ENCODE peak calls at places on chromosome 20, in four cellular contexts. H, W, J and V are unnamed samples.

GRCh38 chr20:945841-946240 is 29.7 kb upstream of the ANGPT4 start:
- DNase-seq in H (no peak), W (no peak), J (no peak), V (no peak)

GRCh38 chr20:25341716-25342680 is 48.6 kb downstream of the ABHD12 start:
- DNase-seq in H (no peak), W (no peak), J (peak), V (no peak)

GRCh38 chr20:61845276-61845675 is 220.4 kb downstream of the TAF4 start:
- DNase-seq in H (no peak), W (no peak), J (no peak), V (no peak)

GRCh38 chr20:6956574-6956973 is 189.1 kb downstream of the BMP2 start:
- DNase-seq in H (no peak), W (no peak), J (no peak), V (no peak)

GRCh38 chr20:33407796-33408195 is 6.5 kb upstream of the CDK5RAP1 start:
- DNase-seq in H (no peak), W (no peak), J (no peak), V (no peak)

GRCh38 chr20:25739615-25740320 is 43.1 kb upstream of the ZNF337 start:
- DNase-seq in H (no peak), W (no peak), J (no peak), V (no peak)

GRCh38 chr20:64188071-64188470 is 23.8 kb downstream of the MYT1 start:
- DNase-seq in H (no peak), W (no peak), J (no peak), V (no peak)

GRCh38 chr20:32524871-32525501 is 60.1 kb downstream of the NOL4L start:
- DNase-seq in H (peak), W (no peak), J (no peak), V (no peak)

GRCh38 chr20:47352332-47353223 is 3.9 kb downstream of the ZMYND8 start:
- DNase-seq in H (no peak), W (no peak), J (peak), V (no peak)

GRCh38 chr20:46983466-46983865 is 88.8 kb downstream of the EYA2 start:
- DNase-seq in H (no peak), W (no peak), J (no peak), V (no peak)

GRCh38 chr20:14951707-14952106 is 614.3 kb upstream of the FLRT3 start:
- DNase-seq in H (no peak), W (peak), J (no peak), V (no peak)

GRCh38 chr20:2741881-2742280 is 49.3 kb downstream of the EBF4 start:
- DNase-seq in H (no peak), W (no peak), J (no peak), V (no peak)

GRCh38 chr20:1809121-1809520 is 86.1 kb upstream of the SIRPA start:
- DNase-seq in H (no peak), W (no peak), J (no peak), V (no peak)

GRCh38 chr20:11906626-11907480 is 10.8 kb upstream of the BTBD3 start:
- DNase-seq in H (no peak), W (no peak), J (no peak), V (no peak)

GRCh38 chr20:20299904-20300303 is 68.0 kb upstream of the INSM1 start:
- DNase-seq in H (no peak), W (no peak), J (no peak), V (no peak)

GRCh38 chr20:11229772-11230171 is 556.0 kb upstream of the JAG1 start:
- DNase-seq in H (no peak), W (peak), J (no peak), V (no peak)

GRCh38 chr20:3251806-3252205 is 12.8 kb upstream of the SLC4A11 start:
- DNase-seq in H (no peak), W (no peak), J (no peak), V (no peak)

GRCh38 chr20:63061051-63061531 is 54.3 kb upstream of the BHLHE23 start:
- DNase-seq in H (no peak), W (no peak), J (no peak), V (no peak)
- TF ChIP-seq CTCF in H (no peak), W (no peak), J (no peak), V (no peak)

DNA sequence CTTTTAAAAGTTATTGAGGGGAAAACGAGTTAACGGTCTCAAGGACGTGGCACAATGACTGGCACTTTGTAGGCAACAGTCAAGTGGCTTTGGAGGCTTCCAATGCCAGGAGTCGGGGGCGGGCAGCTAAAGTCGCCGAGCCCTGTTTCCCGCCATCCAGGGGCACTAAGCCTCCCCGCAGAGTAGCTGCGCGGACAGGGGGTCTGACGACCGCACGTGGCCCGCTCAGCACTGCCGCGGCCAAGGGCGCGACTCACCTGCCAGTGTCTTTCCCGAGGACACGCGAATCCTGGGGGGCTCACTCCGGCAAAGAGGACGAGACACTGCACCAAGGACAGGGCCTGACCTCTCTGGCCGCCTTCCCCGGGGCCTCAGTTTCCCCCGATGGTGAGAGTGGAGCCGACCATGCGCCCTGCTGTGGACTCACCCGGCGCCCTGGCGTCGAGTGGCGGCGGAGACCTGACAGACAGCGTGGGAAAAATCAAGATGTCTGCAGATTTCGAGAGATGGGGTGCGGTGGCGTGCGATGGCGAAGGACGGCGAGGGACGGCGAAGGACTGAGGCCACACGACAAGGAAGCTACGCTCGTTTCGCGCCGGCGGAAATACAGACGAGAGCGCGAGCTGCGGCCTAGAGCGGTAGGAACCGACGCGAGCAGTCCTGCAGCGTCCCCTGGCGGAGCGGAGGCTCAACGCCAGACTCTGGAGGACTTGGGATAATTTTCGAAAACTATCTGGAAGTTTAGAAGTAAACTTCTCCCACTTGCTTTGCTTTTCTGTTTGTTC is at the start of gene SNHG17:
- DNase-seq in H (peak), W (peak), J (peak), V (peak)
- TF ChIP-seq CTCF in H (peak), W (peak), J (peak), V (peak)

DNA sequence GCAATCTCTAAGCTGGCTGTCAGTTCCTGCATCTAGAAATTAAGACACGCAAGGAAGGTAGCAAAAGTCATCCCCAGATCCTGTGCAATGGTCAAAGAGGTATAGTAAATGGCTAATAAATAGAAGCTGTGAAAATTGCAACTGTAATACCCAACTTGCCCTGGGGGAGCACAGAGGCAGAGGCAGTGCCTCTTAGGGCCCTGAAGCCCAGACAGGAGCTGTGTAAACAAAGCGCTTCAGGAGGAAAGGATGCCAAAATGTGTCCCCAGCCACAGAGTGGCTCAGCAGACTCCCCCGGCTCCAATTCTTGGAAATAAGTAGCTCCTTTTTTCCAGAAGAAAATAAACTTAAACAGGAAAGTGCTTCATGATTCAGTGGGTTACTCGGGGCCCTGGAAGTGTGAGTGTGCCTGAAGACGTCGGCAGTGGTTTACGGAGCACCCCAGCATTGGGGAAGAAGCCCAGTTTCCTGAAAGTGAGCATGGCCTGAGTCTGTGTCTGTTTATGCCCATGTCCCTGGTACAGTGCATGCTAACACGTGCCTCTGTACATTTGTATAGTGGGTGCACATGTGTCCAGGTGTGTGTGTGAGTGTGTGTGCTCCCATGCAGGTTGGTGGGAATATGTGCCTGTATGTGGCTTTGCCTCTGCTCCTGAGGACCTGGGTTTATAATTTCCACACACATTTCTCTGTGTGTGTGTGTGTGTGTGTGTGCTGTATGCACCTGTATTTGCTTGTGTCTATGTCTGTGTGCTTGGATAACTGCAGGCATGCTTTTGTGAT is 246.7 kb downstream of the MAFB start:
- DNase-seq in H (no peak), W (no peak), J (no peak), V (no peak)
- TF ChIP-seq CTCF in H (no peak), W (peak), J (no peak), V (no peak)

GRCh38 chr20:35243317-35243716 is 16.8 kb downstream of the MMP24 start:
- DNase-seq in H (no peak), W (no peak), J (no peak), V (no peak)
- TF ChIP-seq CTCF in H (no peak), W (no peak), J (no peak), V (no peak)

GRCh38 chr20:36481380-36482043 is 59.8 kb upstream of the MYL9 start:
- DNase-seq in H (no peak), W (no peak), J (no peak), V (no peak)

GRCh38 chr20:36482044-36482473 is 59.3 kb upstream of the MYL9 start:
- DNase-seq in H (no peak), W (no peak), J (no peak), V (no peak)

GRCh38 chr20:36480456-36481048 is 60.8 kb upstream of the MYL9 start:
- DNase-seq in H (no peak), W (no peak), J (no peak), V (no peak)

GRCh38 chr20:36477475-36477874 is 63.8 kb upstream of the MYL9 start:
- DNase-seq in H (no peak), W (no peak), J (no peak), V (no peak)

GRCh38 chr20:36478137-36478905 is 63.0 kb upstream of the MYL9 start:
- DNase-seq in H (no peak), W (no peak), J (no peak), V (no peak)
- TF ChIP-seq CTCF in H (no peak), W (no peak), J (no peak), V (no peak)

DNA sequence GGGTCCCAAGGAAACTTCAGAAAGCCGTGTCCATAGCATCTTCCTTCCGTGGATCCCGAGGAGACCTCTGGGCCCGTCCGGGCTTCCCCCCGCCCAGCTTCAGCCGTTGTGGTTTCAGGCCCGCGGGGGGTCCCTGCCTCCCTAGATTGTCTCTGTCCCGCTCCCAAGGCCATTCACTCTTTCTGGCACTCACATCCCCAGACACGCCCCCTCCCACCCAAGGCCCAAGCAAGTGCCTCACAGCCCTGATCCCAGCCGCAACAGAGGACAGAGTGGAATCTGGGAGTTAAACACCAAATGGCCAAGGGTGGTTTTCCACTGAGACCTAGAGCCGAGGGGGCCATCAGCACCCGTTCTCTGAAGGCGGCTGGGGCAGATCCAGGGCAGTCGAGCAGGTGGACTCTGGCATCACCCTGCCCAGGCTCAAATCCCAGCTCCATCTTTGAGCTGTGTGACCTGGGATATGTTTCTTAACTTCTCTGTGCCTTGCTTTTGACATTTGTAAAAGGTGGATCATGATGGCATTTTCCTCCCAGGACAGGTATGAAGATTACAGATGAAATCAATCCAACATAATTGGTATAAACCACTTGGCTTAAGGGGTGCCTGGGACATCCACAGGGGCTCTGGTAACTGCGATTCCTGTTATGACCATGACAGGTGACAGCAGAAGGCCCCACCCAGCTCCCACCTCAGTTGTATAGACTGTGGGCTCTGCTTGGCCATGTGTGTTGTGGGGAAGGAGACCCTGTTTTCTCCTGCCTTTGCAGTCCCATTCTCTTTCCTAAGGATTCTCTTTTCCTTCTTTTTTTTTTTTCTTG is 48.1 kb downstream of the CTCFL start:
- DNase-seq in H (no peak), W (no peak), J (no peak), V (no peak)
- TF ChIP-seq CTCF in H (no peak), W (no peak), J (no peak), V (no peak)

DNA sequence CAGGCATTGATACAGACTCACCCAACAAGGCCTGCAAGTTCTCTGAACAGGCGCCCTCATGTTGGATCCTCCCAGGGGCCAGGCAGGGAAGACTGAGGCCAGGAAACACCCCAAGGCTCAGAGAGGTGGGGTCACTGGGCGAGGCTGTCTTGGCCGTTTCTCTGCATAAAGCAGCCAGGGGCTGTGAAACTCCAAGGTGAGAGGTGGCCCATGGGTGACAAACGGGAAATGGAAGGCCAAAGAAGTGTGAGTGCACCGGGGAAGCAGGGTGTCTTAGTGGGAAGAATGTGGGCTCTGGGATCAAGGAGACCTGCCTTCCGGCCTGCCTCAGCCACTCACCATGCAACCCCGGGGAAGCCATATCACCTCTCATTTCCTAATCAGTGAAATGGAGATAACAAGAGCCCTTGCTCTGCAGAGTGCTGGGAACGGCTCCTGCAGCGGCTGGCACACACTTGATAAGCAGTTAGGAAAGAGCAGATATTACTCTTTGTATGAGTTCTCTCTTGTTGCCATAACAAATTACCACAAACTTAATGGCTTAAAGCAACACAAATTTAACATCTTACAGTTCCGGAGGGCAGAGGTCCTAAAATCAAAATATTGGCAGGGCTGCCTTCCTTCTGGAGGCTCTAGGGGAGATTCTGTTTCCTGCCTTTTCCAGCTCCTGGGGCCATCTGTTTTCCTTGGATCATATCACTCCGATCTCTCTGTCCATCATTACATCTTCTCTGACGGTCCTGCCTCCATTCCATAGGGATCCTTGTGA is 168.6 kb downstream of the NFATC2 start:
- DNase-seq in H (no peak), W (peak), J (no peak), V (no peak)
- TF ChIP-seq CTCF in H (no peak), W (no peak), J (no peak), V (no peak)

DNA sequence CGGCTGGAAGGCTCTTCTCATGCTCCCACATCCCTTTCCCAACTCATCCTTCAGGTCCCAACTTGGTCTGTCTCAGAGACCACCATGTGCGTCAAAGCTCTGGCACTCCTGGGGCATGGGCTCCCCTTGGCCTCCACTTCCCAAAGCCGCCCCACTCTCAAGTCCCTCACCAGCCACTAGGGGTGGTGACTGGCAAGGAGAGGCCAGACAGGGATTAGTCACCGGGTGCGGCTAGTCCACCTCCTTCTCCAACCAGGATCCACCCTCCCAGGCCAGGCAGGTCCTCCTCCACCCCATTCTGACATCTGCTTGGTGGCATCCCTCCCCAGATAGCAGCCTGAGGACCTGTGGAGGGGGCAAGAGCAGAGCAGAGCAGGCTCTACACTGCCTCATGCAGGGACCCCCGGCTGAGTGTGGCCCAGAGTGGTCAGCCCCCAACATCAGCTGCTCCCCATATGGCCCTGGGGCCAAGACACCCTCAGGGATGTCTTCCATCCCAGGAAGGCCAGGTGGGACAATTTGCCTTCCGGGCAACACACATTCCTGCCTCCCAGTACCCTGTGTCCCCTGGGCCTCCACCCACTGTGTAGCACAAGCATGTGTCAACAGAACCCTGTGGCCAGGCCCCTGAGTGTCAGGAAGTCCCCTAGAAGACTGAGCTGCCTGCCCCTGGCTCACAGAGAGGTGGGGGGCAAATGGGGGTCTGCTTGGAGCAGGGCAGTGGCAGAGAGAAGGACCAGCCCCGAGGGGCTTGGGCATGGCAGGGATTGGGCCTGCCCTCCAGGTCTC is 29.2 kb downstream of the YTHDF1 start:
- DNase-seq in H (no peak), W (no peak), J (no peak), V (no peak)
- TF ChIP-seq CTCF in H (no peak), W (no peak), J (no peak), V (no peak)

GRCh38 chr20:36474563-36474962 is 66.8 kb upstream of the MYL9 start:
- DNase-seq in H (no peak), W (no peak), J (no peak), V (no peak)

GRCh38 chr20:36483205-36483918 is 58.0 kb upstream of the MYL9 start:
- DNase-seq in H (no peak), W (no peak), J (no peak), V (no peak)

GRCh38 chr20:36485286-36485685 is 56.0 kb upstream of the MYL9 start:
- DNase-seq in H (no peak), W (no peak), J (no peak), V (no peak)

GRCh38 chr20:36483919-36484808 is 57.2 kb upstream of the MYL9 start:
- DNase-seq in H (no peak), W (no peak), J (no peak), V (no peak)

DNA sequence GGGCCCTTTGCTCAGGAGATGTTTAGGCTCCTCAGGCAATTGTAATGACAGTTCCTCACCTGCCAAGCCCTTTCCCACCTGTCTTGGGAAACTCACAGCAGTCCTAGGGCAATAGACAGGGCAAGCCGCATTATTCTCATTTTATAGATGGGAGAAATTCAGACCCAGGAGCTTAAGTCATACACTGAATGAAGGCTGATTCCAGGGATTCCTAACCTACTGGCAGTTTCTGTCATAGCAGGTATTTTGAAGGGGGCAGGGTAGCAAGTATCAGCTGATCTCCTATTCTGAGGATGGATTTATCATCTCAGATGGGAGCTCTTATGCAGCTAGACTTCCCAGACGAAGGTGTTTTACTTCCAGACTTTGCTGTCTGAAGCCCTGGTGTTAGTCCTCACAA is 61.4 kb upstream of the MYL9 start:
- DNase-seq in H (no peak), W (no peak), J (no peak), V (no peak)
- TF ChIP-seq CTCF in H (no peak), W (no peak), J (no peak), V (peak)